ENCODE peak calls at places on chromosomes 12 and 14, in four cellular contexts. P, V, T and Y are unnamed samples.

GRCh38 chr12:64992641-64993040 is 128.5 kb downstream of the WIF1 start:
- DNase-seq in P (no peak), V (no peak), T (no peak), Y (no peak)

GRCh38 chr12:55875704-55876103 is 33.0 kb upstream of the MMP19 start:
- DNase-seq in P (no peak), V (no peak), T (no peak), Y (no peak)

GRCh38 chr12:117439531-117440001 is 78.1 kb upstream of the NOS1 start:
- DNase-seq in P (no peak), V (no peak), T (no peak), Y (no peak)

GRCh38 chr14:70188292-70188607 is 501 bp downstream of the SLC8A3 start:
- DNase-seq in P (no peak), V (no peak), T (peak), Y (no peak)

GRCh38 chr14:61643546-61643945 is 51.8 kb upstream of the HIF1A start:
- DNase-seq in P (no peak), V (no peak), T (no peak), Y (no peak)

GRCh38 chr12:12717586-12718381 is 616 bp downstream of the CDKN1B start:
- DNase-seq in P (peak), V (no peak), T (no peak), Y (no peak)

GRCh38 chr12:111585619-111586135 is 13.4 kb downstream of the ATXN2 start:
- DNase-seq in P (no peak), V (no peak), T (no peak), Y (no peak)

GRCh38 chr14:42918615-42919014 is 1311.9 kb downstream of the LRFN5 start:
- DNase-seq in P (no peak), V (no peak), T (no peak), Y (no peak)

GRCh38 chr14:100903672-100904185 is at the start of gene RTL1:
- DNase-seq in P (no peak), V (no peak), T (no peak), Y (no peak)

GRCh38 chr14:100907240-100907639 is 3.7 kb upstream of the RTL1 start:
- DNase-seq in P (no peak), V (no peak), T (no peak), Y (no peak)

GRCh38 chr14:100905166-100905565 is 1.6 kb upstream of the RTL1 start:
- DNase-seq in P (no peak), V (no peak), T (no peak), Y (no peak)

GRCh38 chr14:100904307-100905019 is 941 bp upstream of the RTL1 start:
- DNase-seq in P (no peak), V (no peak), T (no peak), Y (no peak)

DNA sequence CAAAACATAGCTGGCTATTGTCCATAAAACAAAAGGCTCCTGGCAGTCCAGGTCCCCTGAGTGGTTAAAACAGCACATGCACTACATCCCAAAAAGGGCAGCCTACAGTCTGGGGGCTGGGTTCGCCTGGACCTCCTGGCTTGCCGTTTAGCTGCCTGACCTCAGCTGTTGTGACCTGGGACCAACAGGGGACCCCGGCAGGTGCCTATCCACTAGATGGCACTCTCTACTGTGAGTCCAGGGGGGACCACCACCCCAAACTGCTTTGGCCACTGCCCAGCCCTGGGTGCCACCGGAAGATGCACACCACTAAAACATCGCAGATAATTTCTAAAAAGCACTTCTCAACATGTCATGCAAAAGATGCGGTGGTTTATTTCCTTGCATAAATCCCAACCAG is 2.9 kb upstream of the RTL1 start:
- DNase-seq in P (no peak), V (no peak), T (peak), Y (peak)
- TF ChIP-seq CTCF in P (no peak), V (peak), T (no peak), Y (no peak)

GRCh38 chr14:94005324-94005723 is 8.2 kb downstream of the CCDC197 start:
- DNase-seq in P (no peak), V (peak), T (peak), Y (peak)
- TF ChIP-seq CTCF in P (peak), V (peak), T (peak), Y (no peak)

DNA sequence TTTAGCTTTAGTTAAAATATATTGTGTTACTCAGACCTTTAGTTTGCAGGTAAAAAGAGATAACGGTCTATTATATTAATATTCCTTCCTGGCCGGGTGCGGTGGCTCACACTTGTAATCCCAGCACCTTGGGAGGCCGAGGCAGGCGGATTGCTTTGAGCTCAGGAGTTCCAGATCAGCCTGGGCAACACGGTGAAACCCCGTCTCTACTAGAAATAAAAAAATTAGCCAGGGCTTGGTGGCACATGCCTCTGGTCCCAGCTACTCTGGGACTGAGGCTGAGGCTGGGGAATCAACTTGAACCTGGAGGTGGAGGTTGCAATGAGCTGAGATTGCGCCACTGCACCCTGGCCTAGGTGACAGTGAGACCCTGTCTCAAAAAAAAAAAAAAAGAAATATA is 13.2 kb upstream of the EID3 start:
- DNase-seq in P (no peak), V (no peak), T (no peak), Y (no peak)
- TF ChIP-seq CTCF in P (no peak), V (no peak), T (no peak), Y (no peak)

GRCh38 chr12:90163975-90164374 is 455.3 kb upstream of the ATP2B1 start:
- DNase-seq in P (no peak), V (no peak), T (no peak), Y (no peak)
- TF ChIP-seq CTCF in P (no peak), V (no peak), T (no peak), Y (no peak)

GRCh38 chr14:63454436-63454835 is 88.7 kb downstream of the PPP2R5E start:
- DNase-seq in P (no peak), V (no peak), T (no peak), Y (no peak)

GRCh38 chr14:63459738-63460137 is 83.4 kb downstream of the PPP2R5E start:
- DNase-seq in P (no peak), V (no peak), T (no peak), Y (no peak)

GRCh38 chr14:63460594-63461132 is 82.5 kb downstream of the PPP2R5E start:
- DNase-seq in P (no peak), V (no peak), T (no peak), Y (no peak)

GRCh38 chr14:63454863-63455622 is 88.1 kb downstream of the PPP2R5E start:
- DNase-seq in P (no peak), V (no peak), T (no peak), Y (no peak)

GRCh38 chr14:63457498-63457897 is 85.7 kb downstream of the PPP2R5E start:
- DNase-seq in P (no peak), V (no peak), T (no peak), Y (no peak)
- TF ChIP-seq CTCF in P (no peak), V (no peak), T (no peak), Y (no peak)

GRCh38 chr12:53299454-53300180 is at the start of gene MYG1:
- DNase-seq in P (peak), V (no peak), T (peak), Y (peak)
- TF ChIP-seq CTCF in P (peak), V (no peak), T (no peak), Y (no peak)

DNA sequence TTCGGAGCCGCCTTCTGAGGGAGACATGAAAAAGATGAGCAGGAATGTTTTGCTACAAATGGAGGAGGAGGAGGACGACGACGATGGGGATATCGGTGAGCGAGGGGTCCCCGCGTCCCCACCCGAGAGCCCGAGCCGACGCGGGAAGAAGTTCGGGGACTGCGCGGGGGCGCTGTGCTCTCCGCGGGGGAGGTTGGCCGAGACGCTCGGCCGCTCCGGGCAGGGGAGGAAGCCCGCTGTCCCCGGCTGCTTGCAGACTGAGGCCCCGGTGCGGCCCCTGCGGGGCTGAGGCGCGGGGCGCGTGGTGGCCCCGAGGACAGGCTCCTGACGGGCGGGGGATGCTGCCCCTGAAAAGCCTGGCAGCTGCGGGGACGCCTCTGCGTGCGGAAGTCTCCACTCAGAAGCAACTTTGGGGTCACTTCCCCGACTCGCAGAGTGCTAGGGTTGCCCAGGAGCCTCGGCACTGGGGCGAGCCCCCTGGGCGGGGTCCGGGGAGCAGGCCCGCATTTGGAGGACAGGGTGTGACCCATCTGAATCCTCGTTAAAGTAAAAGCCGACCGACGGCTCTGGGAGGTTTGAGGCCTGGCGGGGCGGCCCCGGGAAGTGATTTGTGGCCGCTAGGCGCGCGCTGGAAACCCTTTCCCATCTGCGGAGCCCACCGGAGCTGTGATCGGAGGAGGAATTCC is 545 bp downstream of the ANO6 start:
- DNase-seq in P (peak), V (peak), T (peak), Y (peak)
- TF ChIP-seq CTCF in P (no peak), V (no peak), T (peak), Y (peak)

DNA sequence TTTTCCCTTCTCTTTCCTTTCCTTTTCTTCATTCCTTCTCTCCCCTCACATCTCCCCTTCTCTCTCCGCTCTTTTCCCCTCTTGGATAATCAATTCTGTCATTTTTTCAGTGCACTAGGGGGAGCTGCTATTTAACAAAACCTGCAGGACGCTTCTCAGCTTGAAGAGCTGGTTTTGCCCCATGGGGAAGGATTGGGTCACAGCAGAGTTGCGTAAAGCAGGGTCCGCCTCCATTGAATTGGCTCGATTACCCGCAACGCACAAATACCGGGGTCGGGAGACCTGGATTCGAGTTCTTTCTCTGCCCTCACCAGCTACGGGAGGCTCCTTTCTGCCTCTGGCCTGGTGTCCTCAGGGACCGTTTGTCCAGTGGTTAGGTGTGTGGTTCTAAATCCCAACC is 42.1 kb upstream of the CHGA start:
- DNase-seq in P (no peak), V (no peak), T (no peak), Y (no peak)
- TF ChIP-seq CTCF in P (no peak), V (peak), T (peak), Y (no peak)

GRCh38 chr12:8913702-8914032 is 642 bp upstream of the PHC1 start:
- DNase-seq in P (no peak), V (no peak), T (no peak), Y (no peak)

GRCh38 chr12:8909752-8910151 is 4.6 kb upstream of the PHC1 start:
- DNase-seq in P (no peak), V (no peak), T (no peak), Y (no peak)

GRCh38 chr12:8914716-8915526 is 612 bp downstream of the PHC1 start:
- DNase-seq in P (peak), V (peak), T (peak), Y (peak)

GRCh38 chr12:8911606-8912268 is 2.6 kb upstream of the PHC1 start:
- DNase-seq in P (no peak), V (no peak), T (no peak), Y (no peak)

GRCh38 chr12:8912910-8913309 is 1.4 kb upstream of the PHC1 start:
- DNase-seq in P (no peak), V (peak), T (no peak), Y (no peak)
- TF ChIP-seq CTCF in P (peak), V (no peak), T (no peak), Y (no peak)